ENCODE peak calls at places on chromosome 19, in four cellular contexts. One of them, this sample, is unnamed.

GRCh38 chr19:13079542-13079986 is 23.1 kb downstream of the LYL1 start:
- DNase-seq in brain microvascular endothelial cell: no peak
- DNase-seq in iPS DF 6.9: no peak
- DNase-seq in mesendoderm: no peak
- DNase-seq in this sample: peak

GRCh38 chr19:17680235-17680722 is 7.9 kb downstream of the UNC13A start:
- DNase-seq in brain microvascular endothelial cell: peak
- DNase-seq in iPS DF 6.9: no peak
- DNase-seq in mesendoderm: peak
- DNase-seq in this sample: peak

GRCh38 chr19:29714953-29715694 is at the start of gene C19orf12:
- DNase-seq in brain microvascular endothelial cell: no peak
- DNase-seq in iPS DF 6.9: no peak
- DNase-seq in mesendoderm: peak
- DNase-seq in this sample: peak

GRCh38 chr19:37928527-37929286 is 21.7 kb downstream of the SIPA1L3 start:
- DNase-seq in brain microvascular endothelial cell: no peak
- DNase-seq in iPS DF 6.9: no peak
- DNase-seq in mesendoderm: peak
- DNase-seq in this sample: peak

GRCh38 chr19:15671237-15671636 is 1.6 kb upstream of the CYP4F12 start:
- DNase-seq in brain microvascular endothelial cell: no peak
- DNase-seq in iPS DF 6.9: no peak
- DNase-seq in mesendoderm: no peak
- DNase-seq in this sample: no peak

GRCh38 chr19:29671393-29672076 is 6.3 kb downstream of the PLEKHF1 start:
- DNase-seq in brain microvascular endothelial cell: peak
- DNase-seq in iPS DF 6.9: no peak
- DNase-seq in mesendoderm: no peak
- DNase-seq in this sample: peak

GRCh38 chr19:48741222-48741999 is 1.0 kb upstream of the RASIP1 start:
- DNase-seq in brain microvascular endothelial cell: no peak
- DNase-seq in iPS DF 6.9: no peak
- DNase-seq in mesendoderm: peak
- DNase-seq in this sample: no peak

GRCh38 chr19:17305517-17306284 is at the start of gene MRPL34:
- DNase-seq in brain microvascular endothelial cell: peak
- DNase-seq in iPS DF 6.9: no peak
- DNase-seq in mesendoderm: peak
- DNase-seq in this sample: peak

GRCh38 chr19:873084-874019 is 13.9 kb downstream of the CFD start:
- DNase-seq in brain microvascular endothelial cell: no peak
- DNase-seq in iPS DF 6.9: no peak
- DNase-seq in mesendoderm: peak
- DNase-seq in this sample: peak

GRCh38 chr19:55086730-55087541 is 11.3 kb downstream of the EPS8L1 start:
- DNase-seq in brain microvascular endothelial cell: peak
- DNase-seq in iPS DF 6.9: peak
- DNase-seq in mesendoderm: peak
- DNase-seq in this sample: no peak

GRCh38 chr19:46155237-46155636 is 7.2 kb downstream of the IGFL2 start:
- DNase-seq in brain microvascular endothelial cell: no peak
- DNase-seq in iPS DF 6.9: no peak
- DNase-seq in mesendoderm: no peak
- DNase-seq in this sample: no peak

GRCh38 chr19:47230122-47230920 is 678 bp downstream of the BBC3 start:
- DNase-seq in brain microvascular endothelial cell: no peak
- DNase-seq in iPS DF 6.9: no peak
- DNase-seq in mesendoderm: peak
- DNase-seq in this sample: no peak

GRCh38 chr19:1154731-1155351 is 19.2 kb downstream of the SBNO2 start:
- DNase-seq in brain microvascular endothelial cell: peak
- DNase-seq in iPS DF 6.9: no peak
- DNase-seq in mesendoderm: no peak
- DNase-seq in this sample: peak

GRCh38 chr19:29539131-29539530 is 13.3 kb downstream of the VSTM2B start:
- DNase-seq in brain microvascular endothelial cell: no peak
- DNase-seq in iPS DF 6.9: no peak
- DNase-seq in mesendoderm: no peak
- DNase-seq in this sample: no peak

GRCh38 chr19:46478356-46478986 is 7.1 kb upstream of the PNMA8A start:
- DNase-seq in brain microvascular endothelial cell: peak
- DNase-seq in iPS DF 6.9: no peak
- DNase-seq in mesendoderm: peak
- DNase-seq in this sample: no peak

GRCh38 chr19:5090780-5091575 is 122.1 kb downstream of the KDM4B start:
- DNase-seq in brain microvascular endothelial cell: peak
- DNase-seq in iPS DF 6.9: no peak
- DNase-seq in mesendoderm: peak
- DNase-seq in this sample: no peak

GRCh38 chr19:32406161-32407003 is 812 bp downstream of the DPY19L3 start:
- DNase-seq in brain microvascular endothelial cell: no peak
- DNase-seq in iPS DF 6.9: no peak
- DNase-seq in mesendoderm: no peak
- DNase-seq in this sample: no peak

GRCh38 chr19:16457195-16457953 is 14.4 kb downstream of the EPS15L1 start:
- DNase-seq in brain microvascular endothelial cell: no peak
- DNase-seq in iPS DF 6.9: no peak
- DNase-seq in mesendoderm: no peak
- DNase-seq in this sample: no peak

GRCh38 chr19:39032164-39032918 is at the start of gene FBXO27:
- DNase-seq in brain microvascular endothelial cell: no peak
- DNase-seq in iPS DF 6.9: no peak
- DNase-seq in mesendoderm: peak
- DNase-seq in this sample: no peak

GRCh38 chr19:40228863-40229262 is 2.4 kb upstream of the CCNP start:
- DNase-seq in brain microvascular endothelial cell: no peak
- DNase-seq in iPS DF 6.9: no peak
- DNase-seq in mesendoderm: no peak
- DNase-seq in this sample: no peak

GRCh38 chr19:5289060-5289990 is 51.3 kb downstream of the PTPRS start:
- DNase-seq in brain microvascular endothelial cell: no peak
- DNase-seq in iPS DF 6.9: no peak
- DNase-seq in mesendoderm: peak
- DNase-seq in this sample: no peak

GRCh38 chr19:12792048-12792852 is 964 bp downstream of the JUNB start:
- DNase-seq in brain microvascular endothelial cell: no peak
- DNase-seq in iPS DF 6.9: no peak
- DNase-seq in mesendoderm: peak
- DNase-seq in this sample: no peak

GRCh38 chr19:3250675-3251074 is 26.2 kb downstream of the CELF5 start:
- DNase-seq in brain microvascular endothelial cell: no peak
- DNase-seq in iPS DF 6.9: no peak
- DNase-seq in mesendoderm: peak
- DNase-seq in this sample: peak

GRCh38 chr19:3175761-3176714 is 2.5 kb upstream of the S1PR4 start:
- DNase-seq in brain microvascular endothelial cell: no peak
- DNase-seq in iPS DF 6.9: no peak
- DNase-seq in mesendoderm: no peak
- DNase-seq in this sample: no peak

GRCh38 chr19:5114713-5115112 is 145.8 kb downstream of the KDM4B start:
- DNase-seq in brain microvascular endothelial cell: no peak
- DNase-seq in iPS DF 6.9: no peak
- DNase-seq in mesendoderm: no peak
- DNase-seq in this sample: no peak

GRCh38 chr19:1874554-1875185 is 10.6 kb downstream of the ABHD17A start:
- DNase-seq in brain microvascular endothelial cell: no peak
- DNase-seq in iPS DF 6.9: no peak
- DNase-seq in mesendoderm: no peak
- DNase-seq in this sample: no peak

GRCh38 chr19:18590273-18591272 is 2.0 kb downstream of the REX1BD start:
- DNase-seq in brain microvascular endothelial cell: peak
- DNase-seq in iPS DF 6.9: peak
- DNase-seq in mesendoderm: peak
- DNase-seq in this sample: no peak

DNA sequence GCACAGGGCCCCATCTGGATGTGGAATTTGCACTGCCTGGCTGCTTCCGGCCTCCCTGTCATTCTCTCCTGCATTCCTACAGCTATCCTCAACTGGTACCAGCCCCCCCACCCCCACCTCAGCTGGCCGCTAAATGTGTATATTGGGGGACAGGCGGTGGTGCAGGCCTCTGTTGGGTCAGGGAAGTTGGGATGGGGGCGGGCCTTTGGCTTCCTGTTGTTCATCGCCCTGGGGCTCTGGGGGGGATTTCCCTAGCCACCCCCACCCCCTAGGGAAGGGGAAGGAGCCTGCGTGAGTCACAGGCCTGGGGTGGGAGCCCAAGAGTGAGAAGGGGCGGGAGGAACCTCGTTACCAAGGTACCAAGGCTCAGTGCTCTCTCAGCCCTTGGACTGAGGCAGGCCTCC is 10.6 kb downstream of the POU2F2 start:
- DNase-seq in brain microvascular endothelial cell: peak
- DNase-seq in iPS DF 6.9: no peak
- DNase-seq in mesendoderm: peak
- DNase-seq in this sample: peak
- H3K27ac ChIP-seq in brain microvascular endothelial cell: peak
- H3K27ac ChIP-seq in iPS DF 6.9: no peak
- H3K27ac ChIP-seq in mesendoderm: no peak
- H3K27ac ChIP-seq in this sample: no peak

GRCh38 chr19:9381367-9381785 is 18.6 kb downstream of the ZNF177 start:
- DNase-seq in brain microvascular endothelial cell: no peak
- DNase-seq in iPS DF 6.9: no peak
- DNase-seq in mesendoderm: peak
- DNase-seq in this sample: no peak
- H3K4me3 ChIP-seq in brain microvascular endothelial cell: no peak
- H3K4me3 ChIP-seq in iPS DF 6.9: no peak
- H3K4me3 ChIP-seq in mesendoderm: peak
- H3K4me3 ChIP-seq in this sample: no peak

GRCh38 chr19:11151181-11151580 is 4.4 kb downstream of the SPC24 start:
- DNase-seq in brain microvascular endothelial cell: peak
- DNase-seq in iPS DF 6.9: no peak
- DNase-seq in mesendoderm: no peak
- DNase-seq in this sample: no peak
- H3K27ac ChIP-seq in brain microvascular endothelial cell: peak
- H3K27ac ChIP-seq in iPS DF 6.9: no peak
- H3K27ac ChIP-seq in mesendoderm: no peak
- H3K27ac ChIP-seq in this sample: no peak

DNA sequence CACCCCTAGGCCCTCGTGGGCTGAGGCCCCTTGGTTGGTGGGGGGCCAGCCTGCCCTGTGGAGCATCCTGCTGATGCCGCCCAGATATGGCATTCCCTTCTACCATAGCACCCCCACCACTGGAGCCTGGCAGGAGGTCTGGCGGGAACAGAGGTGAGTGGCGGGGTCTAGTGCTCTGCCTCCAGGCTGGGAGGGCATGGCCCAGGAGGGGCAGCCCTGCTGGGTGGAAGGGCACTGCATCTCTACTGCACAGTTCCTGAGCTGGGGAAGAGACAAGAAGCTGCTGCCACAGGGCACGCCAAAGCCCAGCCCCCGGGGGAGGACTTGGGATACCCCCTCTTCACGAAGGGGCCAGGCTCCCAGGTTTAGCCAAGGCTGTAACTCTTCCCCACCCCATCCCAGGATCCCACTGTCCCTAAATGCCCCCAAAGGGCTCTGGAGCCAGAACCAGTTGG is 2.4 kb upstream of the KMT2B start:
- DNase-seq in brain microvascular endothelial cell: no peak
- DNase-seq in iPS DF 6.9: no peak
- DNase-seq in mesendoderm: no peak
- DNase-seq in this sample: no peak
- H3K4me3 ChIP-seq in brain microvascular endothelial cell: no peak
- H3K4me3 ChIP-seq in iPS DF 6.9: no peak
- H3K4me3 ChIP-seq in mesendoderm: no peak
- H3K4me3 ChIP-seq in this sample: no peak

DNA sequence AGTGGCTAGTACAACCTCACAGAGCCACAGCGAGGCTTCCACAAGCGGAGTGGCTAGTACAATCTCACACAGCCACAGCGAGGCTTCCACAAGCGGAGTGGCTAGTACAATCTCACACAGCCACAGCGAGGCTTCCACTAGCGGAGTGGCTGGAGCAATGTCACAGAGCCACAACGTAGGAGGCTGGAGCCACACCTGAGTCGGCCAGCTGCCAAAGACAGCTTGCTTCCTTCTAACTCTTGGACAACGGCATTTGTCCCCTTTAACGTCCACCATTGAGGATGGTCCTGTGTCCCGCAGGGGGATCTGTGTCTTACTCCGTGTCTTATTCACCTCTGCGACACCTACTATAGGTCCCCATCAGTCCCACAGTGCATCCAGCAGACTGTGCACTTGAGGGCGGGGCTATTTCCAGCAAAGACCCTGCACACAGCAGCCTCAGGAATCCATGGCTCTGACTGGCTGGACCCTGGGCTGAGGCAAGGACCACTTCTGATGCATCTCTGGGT is 3.7 kb downstream of the ZNF787 start:
- DNase-seq in brain microvascular endothelial cell: no peak
- DNase-seq in iPS DF 6.9: no peak
- DNase-seq in mesendoderm: no peak
- DNase-seq in this sample: no peak
- H3K27ac ChIP-seq in brain microvascular endothelial cell: no peak
- H3K27ac ChIP-seq in iPS DF 6.9: no peak
- H3K27ac ChIP-seq in mesendoderm: no peak
- H3K27ac ChIP-seq in this sample: no peak